ENCODE peak calls at places on chromosomes 4 and X, in ten cellular contexts. U is dorsolateral prefrontal cortex, R is lower leg skin, C is mesothelial cell of epicardium, D is A549, I is tibial artery, F is RWPE2, J is choroid plexus epithelial cell, W is fibroblast of lung, A is endothelial cell. Z is an unnamed sample.

GRCh38 chr4:78019494-78019893 is 37.6 kb upstream of the FRAS1 start:
- DNase-seq in A (no peak), D (no peak), U (no peak), I (no peak), W (no peak), R (no peak), J (no peak), F (no peak), C (no peak), Z (no peak)

GRCh38 chrX:150050387-150050786 is 112.1 kb upstream of the EOLA2 start:
- DNase-seq in F (no peak), U (no peak), D (no peak), R (no peak), I (no peak), A (no peak), J (no peak), W (no peak), C (no peak), Z (no peak)

GRCh38 chrX:71171110-71171801 is 26.6 kb downstream of the NLGN3 start:
- DNase-seq in I (no peak), U (no peak), C (no peak), D (no peak), R (no peak), F (no peak), A (no peak), W (no peak), J (no peak), Z (no peak)

GRCh38 chr4:22463179-22463578 is 52.7 kb downstream of the ADGRA3 start:
- DNase-seq in W (no peak), F (no peak), D (no peak), A (no peak), I (no peak), R (no peak), U (no peak), J (no peak), C (no peak), Z (no peak)

GRCh38 chrX:18701621-18702361 is 5.7 kb upstream of the PPEF1 start:
- DNase-seq in R (no peak), A (no peak), C (no peak), D (peak; percentile 82), F (peak; percentile 65), J (peak; percentile 33), I (peak; percentile 38), W (peak; percentile 33), U (no peak), Z (no peak)

GRCh38 chr4:92299152-92299551 is 4.6 kb upstream of the GRID2 start:
- DNase-seq in R (no peak), W (peak; percentile 11), D (no peak), F (no peak), C (no peak), U (no peak), I (no peak), A (no peak), J (peak; percentile 42), Z (no peak)

GRCh38 chr4:74189331-74190043 is 31.6 kb downstream of the MTHFD2L start:
- DNase-seq in I (no peak), D (peak; percentile 69), J (peak; percentile 71), A (no peak), C (no peak), U (no peak), F (no peak), W (peak; percentile 58), R (no peak), Z (no peak)

GRCh38 chr4:83011779-83012630 is 1.4 kb upstream of the LIN54 start:
- DNase-seq in D (peak; percentile 20), W (no peak), I (peak; percentile 33), J (peak; percentile 31), U (peak; percentile 30), A (peak; percentile 44), C (peak; percentile 25), F (peak; percentile 61), R (peak; percentile 88), Z (no peak)

GRCh38 chrX:108439961-108440696 is 491 bp downstream of the COL4A5 start:
- DNase-seq in W (peak; percentile 49), F (no peak), R (no peak), I (no peak), U (no peak), C (peak; percentile 26), A (peak; percentile 17), J (peak; percentile 37), D (no peak), Z (no peak)

GRCh38 chr4:47741200-47741599 is 96.7 kb downstream of the CORIN start:
- DNase-seq in W (no peak), C (no peak), D (no peak), R (no peak), A (no peak), U (no peak), J (peak; percentile 72), F (no peak), I (no peak), Z (no peak)

GRCh38 chr4:117447925-117448324 is 362.5 kb upstream of the TRAM1L1 start:
- DNase-seq in J (no peak), W (no peak), R (no peak), I (no peak), F (no peak), A (peak; percentile 6), U (no peak), C (no peak), D (peak; percentile 9), Z (no peak)
- TF ChIP-seq CTCF in J (peak; percentile 7), W (no peak), R (no peak), I (no peak), F (no peak), A (peak; percentile 50), U (no peak), C (no peak), D (no peak), Z (peak; percentile 63)

DNA sequence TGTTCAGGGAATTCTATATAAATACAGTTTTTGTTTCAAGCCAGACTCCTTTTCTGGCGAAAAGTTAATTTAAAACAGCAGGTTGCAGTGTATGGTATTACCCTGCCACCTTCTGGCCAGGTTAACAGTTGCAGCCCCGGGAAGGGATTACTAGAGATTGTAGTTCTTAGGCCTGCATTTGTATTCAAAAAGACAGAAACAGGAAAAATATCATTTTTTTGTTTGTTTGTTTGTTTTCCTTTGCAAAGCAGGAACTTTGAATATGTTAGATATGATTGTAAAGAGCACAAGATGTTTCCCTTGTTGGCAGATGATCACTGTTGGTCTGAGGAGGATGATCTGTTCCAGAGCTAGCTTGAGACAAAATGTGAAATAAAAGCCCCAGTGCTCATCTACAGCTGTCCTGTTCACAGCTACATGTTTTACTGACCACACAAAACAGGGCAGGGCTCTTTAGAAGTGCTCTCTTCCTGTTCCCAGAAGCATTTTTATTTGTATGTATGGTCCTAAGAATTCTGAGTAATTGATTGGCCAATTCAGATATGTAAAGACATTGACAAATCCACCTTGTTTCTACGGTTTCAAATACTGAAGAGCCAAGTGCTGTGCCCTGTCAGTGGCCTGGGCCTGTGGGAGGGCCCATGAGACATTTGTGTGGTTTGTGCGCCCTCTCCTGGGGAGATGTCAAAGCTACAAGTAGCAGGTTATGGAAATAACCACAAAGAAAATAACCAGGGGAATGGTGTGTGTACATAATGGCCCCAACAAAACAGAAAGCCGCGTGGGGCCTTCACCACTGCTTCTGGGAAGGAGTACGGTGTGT is 57.9 kb downstream of the CLDN22 start:
- DNase-seq in D (peak; percentile 67), J (peak; percentile 87), W (peak; percentile 65), U (peak; percentile 65), A (peak; percentile 82), I (peak; percentile 86), F (no peak), R (peak; percentile 94), C (peak; percentile 57), Z (peak; percentile 24)
- TF ChIP-seq CTCF in D (peak; percentile 61), J (peak; percentile 92), W (peak; percentile 84), U (peak; percentile 82), A (peak; percentile 82), I (peak; percentile 72), F (peak; percentile 92), R (no peak), C (peak; percentile 61), Z (peak; percentile 79)

GRCh38 chrX:133587818-133588217 is 172.5 kb upstream of the GPC4 start:
- DNase-seq in R (no peak), J (no peak), A (no peak), U (no peak), C (no peak), D (no peak), F (no peak), W (no peak), I (no peak), Z (no peak)
- TF ChIP-seq CTCF in R (no peak), J (no peak), A (no peak), U (no peak), C (no peak), D (no peak), F (no peak), W (no peak), I (no peak), Z (no peak)

DNA sequence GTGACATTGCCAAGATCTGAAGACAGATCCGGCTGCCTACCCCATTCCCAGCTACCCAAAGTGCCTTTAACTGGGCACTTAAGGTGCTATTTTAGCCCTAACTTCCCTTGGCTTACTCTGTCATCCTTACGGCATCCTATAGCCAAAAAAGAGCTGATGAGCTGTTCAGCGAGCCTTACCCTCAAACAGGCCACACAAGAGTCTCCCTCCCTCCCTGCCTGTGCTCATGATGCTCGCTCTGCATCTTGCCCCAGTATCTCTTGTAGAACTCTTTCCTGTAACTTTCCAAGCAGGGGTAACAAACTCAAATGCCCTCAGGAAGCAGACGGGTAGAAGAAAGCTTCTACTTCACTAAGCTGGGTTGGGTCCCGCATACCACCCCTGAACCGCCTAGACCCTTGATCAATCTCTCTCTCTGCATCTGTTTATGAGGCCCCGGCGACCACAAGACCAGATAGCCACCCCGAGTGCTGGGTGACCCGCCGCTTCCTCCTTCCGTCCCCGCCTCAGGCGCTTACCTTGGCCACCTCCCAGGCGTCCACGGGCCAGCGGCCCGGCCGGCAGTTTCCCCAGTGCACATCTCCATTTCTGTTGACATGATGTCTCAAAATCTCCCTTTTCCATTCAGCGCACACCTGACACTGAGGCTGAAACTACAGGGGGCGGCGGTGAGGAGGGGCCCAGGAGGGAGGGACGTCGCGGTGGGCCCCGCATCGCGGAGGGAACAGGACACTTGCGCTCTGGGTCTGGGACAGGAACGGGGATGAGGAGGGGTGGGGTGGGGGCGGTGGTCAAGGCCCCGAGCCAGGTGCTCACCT is 663 bp downstream of the CXorf38 start:
- DNase-seq in D (peak; percentile 10), J (peak; percentile 39), C (no peak), I (peak; percentile 22), W (peak; percentile 27), U (peak; percentile 23), F (no peak), A (peak; percentile 6), R (peak; percentile 87), Z (no peak)
- TF ChIP-seq CTCF in D (no peak), J (no peak), C (no peak), I (no peak), W (no peak), U (no peak), F (no peak), A (no peak), R (no peak), Z (no peak)

GRCh38 chr4:7007142-7007907 is 35.8 kb upstream of the TADA2B start:
- DNase-seq in R (no peak), U (no peak), C (no peak), A (no peak), F (no peak), W (no peak), D (no peak), I (no peak), J (no peak), Z (no peak)
- TF ChIP-seq CTCF in R (no peak), U (no peak), C (no peak), A (no peak), F (no peak), W (no peak), D (no peak), I (no peak), J (no peak), Z (no peak)

GRCh38 chr4:10622728-10623127 is 61.8 kb downstream of the CLNK start:
- DNase-seq in W (no peak), U (no peak), C (no peak), R (no peak), J (peak; percentile 37), A (peak; percentile 19), D (peak; percentile 2), I (no peak), F (no peak), Z (no peak)
- TF ChIP-seq CTCF in W (peak; percentile 54), U (no peak), C (no peak), R (no peak), J (peak; percentile 66), A (no peak), D (no peak), I (no peak), F (peak; percentile 23), Z (peak; percentile 52)

Z was measured in GM12864.